ENCODE peak calls at places on chromosome 3, in seven cellular contexts. One of them, this sample, is unnamed.

GRCh38 chr3:14633819-14634424 is 17.6 kb upstream of the CCDC174 start:
- DNase-seq in breast epithelium: no peak
- DNase-seq in colonic mucosa: peak
- DNase-seq in neural progenitor cell: peak
- DNase-seq in epithelial cell of esophagus: peak
- DNase-seq in AG09309: no peak
- DNase-seq in heart right ventricle: peak
- DNase-seq in this sample: peak

GRCh38 chr3:152271465-152272035 is 2.8 kb downstream of the MBNL1 start:
- DNase-seq in breast epithelium: no peak
- DNase-seq in colonic mucosa: no peak
- DNase-seq in neural progenitor cell: no peak
- DNase-seq in epithelial cell of esophagus: no peak
- DNase-seq in AG09309: no peak
- DNase-seq in heart right ventricle: no peak
- DNase-seq in this sample: no peak

GRCh38 chr3:171566803-171567422 is 106.7 kb upstream of the TNIK start:
- DNase-seq in breast epithelium: no peak
- DNase-seq in colonic mucosa: no peak
- DNase-seq in neural progenitor cell: peak
- DNase-seq in epithelial cell of esophagus: peak
- DNase-seq in AG09309: no peak
- DNase-seq in heart right ventricle: no peak
- DNase-seq in this sample: peak

GRCh38 chr3:57003676-57004075 is 56.8 kb upstream of the SPATA12 start:
- DNase-seq in breast epithelium: no peak
- DNase-seq in colonic mucosa: no peak
- DNase-seq in neural progenitor cell: no peak
- DNase-seq in epithelial cell of esophagus: no peak
- DNase-seq in AG09309: no peak
- DNase-seq in heart right ventricle: no peak
- DNase-seq in this sample: no peak

GRCh38 chr3:30667250-30667585 is 60.8 kb downstream of the TGFBR2 start:
- DNase-seq in breast epithelium: no peak
- DNase-seq in colonic mucosa: no peak
- DNase-seq in neural progenitor cell: peak
- DNase-seq in epithelial cell of esophagus: no peak
- DNase-seq in AG09309: no peak
- DNase-seq in heart right ventricle: no peak
- DNase-seq in this sample: no peak

GRCh38 chr3:75272708-75273107 is 391.4 kb upstream of the FRG2C start:
- DNase-seq in breast epithelium: no peak
- DNase-seq in colonic mucosa: no peak
- DNase-seq in neural progenitor cell: no peak
- DNase-seq in epithelial cell of esophagus: no peak
- DNase-seq in AG09309: peak
- DNase-seq in heart right ventricle: no peak
- DNase-seq in this sample: no peak

GRCh38 chr3:194369522-194370279 is at the start of gene LRRC15:
- DNase-seq in breast epithelium: no peak
- DNase-seq in colonic mucosa: peak
- DNase-seq in neural progenitor cell: peak
- DNase-seq in epithelial cell of esophagus: peak
- DNase-seq in AG09309: no peak
- DNase-seq in heart right ventricle: no peak
- DNase-seq in this sample: no peak

GRCh38 chr3:42867138-42867537 is 8.5 kb downstream of the CYP8B1 start:
- DNase-seq in breast epithelium: no peak
- DNase-seq in colonic mucosa: no peak
- DNase-seq in neural progenitor cell: no peak
- DNase-seq in epithelial cell of esophagus: no peak
- DNase-seq in AG09309: no peak
- DNase-seq in heart right ventricle: no peak
- DNase-seq in this sample: no peak

GRCh38 chr3:122513386-122514122 is 1.2 kb downstream of the KPNA1 start:
- DNase-seq in breast epithelium: no peak
- DNase-seq in colonic mucosa: no peak
- DNase-seq in neural progenitor cell: peak
- DNase-seq in epithelial cell of esophagus: peak
- DNase-seq in AG09309: no peak
- DNase-seq in heart right ventricle: no peak
- DNase-seq in this sample: no peak

GRCh38 chr3:100269410-100270217 is 8.8 kb downstream of the TBC1D23 start:
- DNase-seq in breast epithelium: no peak
- DNase-seq in colonic mucosa: no peak
- DNase-seq in neural progenitor cell: no peak
- DNase-seq in epithelial cell of esophagus: peak
- DNase-seq in AG09309: peak
- DNase-seq in heart right ventricle: no peak
- DNase-seq in this sample: no peak

GRCh38 chr3:2921903-2922302 is 188.3 kb downstream of the IL5RA start:
- DNase-seq in breast epithelium: no peak
- DNase-seq in colonic mucosa: no peak
- DNase-seq in neural progenitor cell: peak
- DNase-seq in epithelial cell of esophagus: peak
- DNase-seq in AG09309: no peak
- DNase-seq in heart right ventricle: no peak
- DNase-seq in this sample: no peak

GRCh38 chr3:105594219-105594618 is 227.5 kb downstream of the ALCAM start:
- DNase-seq in breast epithelium: no peak
- DNase-seq in colonic mucosa: no peak
- DNase-seq in neural progenitor cell: no peak
- DNase-seq in epithelial cell of esophagus: peak
- DNase-seq in AG09309: no peak
- DNase-seq in heart right ventricle: no peak
- DNase-seq in this sample: no peak

GRCh38 chr3:110881069-110881468 is 190.5 kb upstream of the NECTIN3 start:
- DNase-seq in breast epithelium: peak
- DNase-seq in colonic mucosa: peak
- DNase-seq in neural progenitor cell: peak
- DNase-seq in epithelial cell of esophagus: peak
- DNase-seq in AG09309: peak
- DNase-seq in heart right ventricle: peak
- DNase-seq in this sample: peak

DNA sequence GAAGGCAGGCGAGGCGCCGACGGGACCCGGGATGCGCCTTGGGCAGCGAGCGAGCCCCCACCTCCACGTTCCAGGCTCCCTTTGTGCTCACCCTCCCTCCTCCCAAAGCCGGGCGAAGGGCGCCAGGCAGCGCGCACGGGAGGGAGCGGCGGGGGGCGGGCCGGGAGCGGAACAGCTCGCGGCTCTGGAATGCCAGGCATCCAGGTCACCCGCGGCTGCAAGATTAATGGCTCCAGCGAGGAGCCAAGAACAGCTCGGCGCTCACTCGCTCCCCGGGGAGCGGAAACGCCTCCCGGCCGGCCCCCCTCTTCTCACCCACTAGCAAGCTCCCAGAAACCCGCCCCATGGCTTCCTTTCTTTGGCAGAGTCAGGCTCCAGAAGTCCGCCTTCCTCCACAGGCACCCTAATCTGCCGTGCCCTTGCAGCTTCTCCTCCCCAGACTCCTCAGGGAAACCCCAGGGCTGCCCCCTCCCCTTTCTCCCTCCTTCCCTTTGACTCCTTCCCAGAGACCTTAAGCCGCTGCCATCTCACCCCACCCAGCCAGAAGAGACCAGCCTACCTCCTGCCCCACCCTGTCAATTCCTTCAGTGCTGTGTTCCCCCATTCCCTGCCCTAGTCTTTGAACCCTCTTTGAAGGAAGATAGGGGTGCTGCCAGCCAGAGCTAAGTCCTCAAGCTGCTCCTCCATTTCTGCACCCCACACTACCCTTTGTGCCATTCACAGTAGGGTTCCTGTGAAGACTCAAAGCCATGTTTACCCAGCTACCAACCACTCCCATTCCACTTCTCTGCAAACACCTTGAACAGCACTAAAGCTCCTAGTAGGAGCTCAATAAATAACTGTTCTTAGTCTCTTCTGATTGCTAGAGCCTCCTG is 9.9 kb downstream of the AMOTL2 start:
- DNase-seq in breast epithelium: peak
- DNase-seq in colonic mucosa: peak
- DNase-seq in neural progenitor cell: peak
- DNase-seq in epithelial cell of esophagus: peak
- DNase-seq in AG09309: peak
- DNase-seq in heart right ventricle: peak
- DNase-seq in this sample: no peak
- H3K4me3 ChIP-seq in breast epithelium: peak
- H3K4me3 ChIP-seq in colonic mucosa: peak
- H3K4me3 ChIP-seq in neural progenitor cell: peak
- H3K4me3 ChIP-seq in epithelial cell of esophagus: peak
- H3K4me3 ChIP-seq in AG09309: peak
- H3K4me3 ChIP-seq in heart right ventricle: peak
- H3K4me3 ChIP-seq in this sample: no peak

GRCh38 chr3:193314161-193314560 is 64.4 kb downstream of the ATP13A5 start:
- DNase-seq in breast epithelium: no peak
- DNase-seq in colonic mucosa: no peak
- DNase-seq in neural progenitor cell: no peak
- DNase-seq in epithelial cell of esophagus: no peak
- DNase-seq in AG09309: no peak
- DNase-seq in heart right ventricle: no peak
- DNase-seq in this sample: no peak
- TF ChIP-seq CTCF in breast epithelium: no peak
- TF ChIP-seq CTCF in colonic mucosa: no peak
- TF ChIP-seq CTCF in neural progenitor cell: peak
- TF ChIP-seq CTCF in epithelial cell of esophagus: no peak
- TF ChIP-seq CTCF in AG09309: no peak
- TF ChIP-seq CTCF in heart right ventricle: no peak
- TF ChIP-seq CTCF in this sample: peak

GRCh38 chr3:149815318-149815717 is 2.3 kb downstream of the RNF13 start:
- DNase-seq in breast epithelium: no peak
- DNase-seq in colonic mucosa: no peak
- DNase-seq in neural progenitor cell: no peak
- DNase-seq in epithelial cell of esophagus: no peak
- DNase-seq in AG09309: no peak
- DNase-seq in heart right ventricle: no peak
- DNase-seq in this sample: no peak
- H3K4me3 ChIP-seq in breast epithelium: peak
- H3K4me3 ChIP-seq in colonic mucosa: no peak
- H3K4me3 ChIP-seq in neural progenitor cell: no peak
- H3K4me3 ChIP-seq in epithelial cell of esophagus: peak
- H3K4me3 ChIP-seq in AG09309: no peak
- H3K4me3 ChIP-seq in heart right ventricle: no peak
- H3K4me3 ChIP-seq in this sample: no peak

GRCh38 chr3:130688015-130688414 is 58.6 kb downstream of the PIK3R4 start:
- DNase-seq in breast epithelium: no peak
- DNase-seq in colonic mucosa: no peak
- DNase-seq in neural progenitor cell: no peak
- DNase-seq in epithelial cell of esophagus: no peak
- DNase-seq in AG09309: no peak
- DNase-seq in heart right ventricle: no peak
- DNase-seq in this sample: no peak
- TF ChIP-seq CTCF in breast epithelium: no peak
- TF ChIP-seq CTCF in colonic mucosa: no peak
- TF ChIP-seq CTCF in neural progenitor cell: no peak
- TF ChIP-seq CTCF in epithelial cell of esophagus: no peak
- TF ChIP-seq CTCF in AG09309: no peak
- TF ChIP-seq CTCF in heart right ventricle: no peak
- TF ChIP-seq CTCF in this sample: no peak

DNA sequence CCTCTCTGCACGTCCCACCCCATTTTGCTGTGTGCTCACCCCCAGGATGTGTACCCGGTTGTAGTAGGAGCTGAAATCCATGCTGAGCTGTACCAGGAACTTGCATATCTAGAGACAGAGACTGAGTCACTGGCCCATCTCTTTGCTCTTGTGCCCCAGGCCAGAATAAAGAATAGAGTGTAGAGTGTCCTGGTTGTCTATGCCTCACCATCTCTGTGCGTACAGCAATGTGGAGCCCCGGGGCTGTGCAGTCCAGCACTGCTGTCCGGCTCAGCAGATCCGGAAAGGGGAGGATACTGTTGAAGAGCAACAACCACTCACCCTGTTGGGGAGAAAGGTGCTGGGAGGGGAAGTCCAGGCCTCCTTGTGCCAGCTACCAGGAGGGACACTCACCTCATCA is 2.6 kb downstream of the DALRD3 start:
- DNase-seq in breast epithelium: peak
- DNase-seq in colonic mucosa: no peak
- DNase-seq in neural progenitor cell: no peak
- DNase-seq in epithelial cell of esophagus: peak
- DNase-seq in AG09309: no peak
- DNase-seq in heart right ventricle: no peak
- DNase-seq in this sample: no peak
- H3K4me3 ChIP-seq in breast epithelium: no peak
- H3K4me3 ChIP-seq in colonic mucosa: no peak
- H3K4me3 ChIP-seq in neural progenitor cell: no peak
- H3K4me3 ChIP-seq in epithelial cell of esophagus: no peak
- H3K4me3 ChIP-seq in AG09309: no peak
- H3K4me3 ChIP-seq in heart right ventricle: no peak
- H3K4me3 ChIP-seq in this sample: no peak